ENCODE peak calls at places on chromosomes 1 and 21, in nine cellular contexts. Q is esophagus muscularis mucosa; M is mammary epithelial cell; W is CD4-positive, alpha-beta T cell; T is effector memory CD4-positive, alpha-beta T cell; S is esophagus squamous epithelium; D is pancreas; B is aorta; L is hepatocyte. X is an unnamed sample.

GRCh38 chr1:28156821-28157220 is 19.7 kb downstream of the PTAFR start:
- DNase-seq in W (no peak), B (no peak), Q (no peak), L (no peak), T (no peak), D (no peak), M (no peak), S (no peak), X (no peak)

GRCh38 chr1:203296456-203297073 is 8.8 kb upstream of the BTG2 start:
- DNase-seq in Q (no peak), B (peak; percentile 52), D (no peak), S (no peak), T (no peak), L (no peak), M (no peak), W (no peak), X (no peak)

GRCh38 chr1:155226910-155227260 is 18.4 kb downstream of the MTX1 start:
- DNase-seq in M (peak; percentile 48), L (peak; percentile 74), Q (no peak), W (no peak), B (peak; percentile 84), D (peak; percentile 51), T (no peak), S (no peak), X (peak; percentile 39)

GRCh38 chr1:31335007-31335406 is 37.9 kb downstream of the FABP3 start:
- DNase-seq in T (no peak), W (no peak), Q (no peak), S (no peak), M (peak; percentile 37), D (no peak), L (peak; percentile 44), B (no peak), X (peak; percentile 7)

GRCh38 chr1:175731581-175731980 is 11.8 kb downstream of the TNR start:
- DNase-seq in W (no peak), Q (no peak), T (no peak), M (no peak), L (no peak), S (no peak), B (no peak), D (no peak), X (no peak)

GRCh38 chr1:15485534-15486091 is 9.7 kb downstream of the CELA2B start:
- DNase-seq in S (no peak), L (no peak), D (no peak), T (no peak), M (no peak), Q (no peak), W (no peak), B (no peak), X (no peak)

GRCh38 chr1:241557551-241558193 is 25.5 kb downstream of the KMO start:
- DNase-seq in B (no peak), L (no peak), D (no peak), T (no peak), Q (no peak), W (no peak), M (no peak), S (no peak), X (no peak)

GRCh38 chr1:33547574-33547973 is 75.1 kb downstream of the ZSCAN20 start:
- DNase-seq in M (no peak), T (no peak), L (no peak), D (no peak), S (no peak), B (no peak), W (no peak), Q (no peak), X (no peak)

GRCh38 chr21:33403128-33403785 is at the start of gene IFNGR2:
- DNase-seq in L (peak; percentile 81), S (no peak), D (peak; percentile 53), B (peak; percentile 85), M (peak; percentile 24), T (peak; percentile 25), W (peak; percentile 39), Q (no peak), X (no peak)

GRCh38 chr1:58902830-58903229 is 119.0 kb upstream of the JUN start:
- DNase-seq in L (no peak), B (no peak), M (no peak), S (no peak), W (no peak), T (no peak), Q (no peak), D (no peak), X (no peak)

GRCh38 chr1:58898739-58899580 is 115.1 kb upstream of the JUN start:
- DNase-seq in D (no peak), S (no peak), T (no peak), W (no peak), B (no peak), M (no peak), L (peak; percentile 90), Q (peak; percentile 90), X (no peak)

GRCh38 chr1:58899581-58900271 is 115.9 kb upstream of the JUN start:
- DNase-seq in M (no peak), T (no peak), D (no peak), B (no peak), S (no peak), Q (peak; percentile 77), L (no peak), W (no peak), X (no peak)

GRCh38 chr1:58901008-58901407 is 117.2 kb upstream of the JUN start:
- DNase-seq in B (no peak), L (no peak), W (no peak), T (no peak), S (no peak), D (no peak), Q (peak; percentile 64), M (no peak), X (no peak)

GRCh38 chr1:58900401-58900800 is 116.6 kb upstream of the JUN start:
- DNase-seq in Q (peak; percentile 42), M (no peak), S (no peak), T (no peak), D (no peak), B (no peak), W (no peak), L (no peak), X (no peak)
- H3K27ac ChIP-seq in Q (peak overlapping the region; percentile 35), M (no peak overlapping the region), S (peak overlapping the region; percentile 80), T (no peak overlapping the region), D (no peak overlapping the region), B (no peak overlapping the region), W (no peak overlapping the region), L (peak overlapping the region; percentile 92), X (no peak overlapping the region)

DNA sequence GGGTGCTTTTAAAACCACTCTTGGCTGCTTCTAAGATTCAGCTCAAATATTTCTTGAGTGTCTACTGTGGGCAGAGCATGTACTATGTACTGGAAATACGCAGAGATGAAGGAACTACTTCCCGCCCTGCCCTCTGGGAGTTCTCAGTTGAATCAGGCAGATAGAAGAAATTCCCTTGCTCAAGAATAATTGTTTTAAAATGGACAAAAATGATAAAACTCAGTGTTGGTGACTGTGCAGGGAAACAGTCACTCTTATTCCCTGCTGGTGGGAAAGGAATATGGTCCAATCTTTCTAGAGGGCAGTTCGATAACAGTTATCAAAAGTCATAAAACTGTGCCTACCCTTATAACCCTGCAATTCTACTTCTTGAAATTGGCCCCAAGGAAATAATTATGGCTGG is 16.9 kb upstream of the GRHL3 start:
- DNase-seq in L (no peak), W (no peak), S (no peak), M (no peak), Q (no peak), B (no peak), D (no peak), T (no peak), X (no peak)
- H3K27ac ChIP-seq in L (no peak overlapping the region), W (no peak overlapping the region), S (peak overlapping the region; percentile 60), M (no peak overlapping the region), Q (no peak overlapping the region), B (no peak overlapping the region), D (no peak overlapping the region), T (no peak overlapping the region), X (no peak overlapping the region)

DNA sequence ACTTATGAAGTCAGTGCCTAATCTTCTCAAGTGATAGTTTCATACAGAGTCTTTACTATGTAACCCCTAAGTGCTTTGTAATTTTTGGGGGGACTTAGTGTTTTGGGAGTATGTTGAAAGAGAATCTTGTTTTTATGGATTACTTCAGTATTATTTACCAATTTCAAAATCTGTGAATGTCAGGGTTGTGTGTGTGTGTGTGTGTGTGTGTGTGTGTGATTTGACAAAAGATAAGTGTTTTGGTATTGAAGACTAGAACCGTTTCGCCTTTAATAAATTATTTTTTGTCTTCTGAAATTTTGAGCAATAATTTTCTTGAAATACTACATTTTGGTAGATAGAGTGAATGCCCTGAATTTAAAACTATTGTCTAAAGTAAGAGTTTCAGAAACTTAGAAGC is 5.8 kb downstream of the MAGI3 start:
- DNase-seq in Q (no peak), W (no peak), M (no peak), L (no peak), D (no peak), T (no peak), S (no peak), B (no peak), X (no peak)
- H3K27ac ChIP-seq in Q (no peak overlapping the region), W (no peak overlapping the region), M (no peak overlapping the region), L (no peak overlapping the region), D (no peak overlapping the region), T (no peak overlapping the region), S (no peak overlapping the region), B (no peak overlapping the region), X (no peak overlapping the region)

GRCh38 chr21:45204395-45204794 is 83.3 kb downstream of the POFUT2 start:
- DNase-seq in W (no peak), D (no peak), T (no peak), Q (no peak), L (no peak), B (no peak), M (no peak), S (no peak), X (no peak)
- H3K27ac ChIP-seq in W (no peak overlapping the region), D (no peak overlapping the region), T (no peak overlapping the region), Q (no peak overlapping the region), L (no peak overlapping the region), B (no peak overlapping the region), M (no peak overlapping the region), S (no peak overlapping the region), X (no peak overlapping the region)

GRCh38 chr1:59027176-59027575 is 243.3 kb upstream of the JUN start:
- DNase-seq in L (no peak), Q (no peak), S (no peak), T (no peak), W (no peak), M (no peak), D (no peak), B (no peak), X (no peak)

GRCh38 chr1:59025201-59025600 is 241.4 kb upstream of the JUN start:
- DNase-seq in M (no peak), Q (no peak), W (no peak), D (no peak), B (no peak), S (no peak), T (no peak), L (no peak), X (no peak)

GRCh38 chr1:59028052-59028451 is 244.2 kb upstream of the JUN start:
- DNase-seq in M (no peak), S (no peak), D (no peak), W (no peak), B (no peak), T (no peak), Q (no peak), L (peak; percentile 41), X (no peak)

GRCh38 chr1:59025898-59026426 is 242.1 kb upstream of the JUN start:
- DNase-seq in T (no peak), B (no peak), S (no peak), Q (no peak), W (no peak), L (no peak), D (no peak), M (no peak), X (no peak)

GRCh38 chr1:59026472-59026948 is 242.7 kb upstream of the JUN start:
- DNase-seq in B (no peak), W (no peak), M (peak; percentile 48), L (no peak), T (no peak), Q (no peak), D (no peak), S (no peak), X (no peak)
- H3K27ac ChIP-seq in B (no peak overlapping the region), W (no peak overlapping the region), M (no peak overlapping the region), L (peak overlapping the region; percentile 90), T (no peak overlapping the region), Q (no peak overlapping the region), D (no peak overlapping the region), S (peak overlapping the region; percentile 25), X (no peak overlapping the region)